ENCODE peak calls at places on chromosome 5, in five cellular contexts. C is iris pigment epithelial cell, E is endothelial cell, X is midbrain, M is NCI-H1105. Y is an unnamed sample.

GRCh38 chr5:133565993-133566392 is 46.3 kb downstream of the FSTL4 start:
- DNase-seq in C (peak; percentile 30), E (peak; percentile 58), X (no peak), M (no peak), Y (no peak)

GRCh38 chr5:72849546-72849945 is 33.1 kb downstream of the TNPO1 start:
- DNase-seq in C (no peak), E (no peak), X (no peak), M (no peak), Y (no peak)

GRCh38 chr5:172175263-172175719 is 12.7 kb downstream of the STK10 start:
- DNase-seq in C (no peak), E (no peak), X (no peak), M (no peak), Y (no peak)

GRCh38 chr5:150340614-150341265 is 16.8 kb upstream of the TCOF1 start:
- DNase-seq in C (no peak), E (no peak), X (peak; percentile 10), M (no peak), Y (no peak)

GRCh38 chr5:65651144-65651543 is 26.3 kb downstream of the SHLD3 start:
- DNase-seq in C (no peak), E (no peak), X (no peak), M (no peak), Y (no peak)

GRCh38 chr5:99398946-99399345 is 470.1 kb upstream of the CHD1 start:
- DNase-seq in C (no peak), E (no peak), X (no peak), M (no peak), Y (no peak)

GRCh38 chr5:73387630-73388370 is 60.8 kb downstream of the FOXD1 start:
- DNase-seq in C (no peak), E (no peak), X (no peak), M (no peak), Y (peak; percentile 18)

GRCh38 chr5:74762599-74762998 is 4.3 kb downstream of the GFM2 start:
- DNase-seq in C (peak; percentile 79), E (no peak), X (no peak), M (no peak), Y (no peak)

GRCh38 chr5:158435161-158435616 is 576.2 kb upstream of the CLINT1 start:
- DNase-seq in C (peak; percentile 48), E (no peak), X (no peak), M (no peak), Y (no peak)

GRCh38 chr5:72586788-72587530 is 79.7 kb upstream of the ZNF366 start:
- DNase-seq in C (peak; percentile 67), E (no peak), X (no peak), M (no peak), Y (no peak)

GRCh38 chr5:113807384-113808053 is 294.0 kb downstream of the YTHDC2 start:
- DNase-seq in C (peak; percentile 3), E (no peak), X (no peak), M (no peak), Y (no peak)

GRCh38 chr5:36686881-36687280 is 80.5 kb downstream of the SLC1A3 start:
- DNase-seq in C (no peak), E (no peak), X (no peak), M (no peak), Y (no peak)

GRCh38 chr5:176359658-176360057 is 1.9 kb downstream of the KIAA1191 start:
- DNase-seq in C (no peak), E (no peak), X (no peak), M (no peak), Y (no peak)

GRCh38 chr5:664994-665360 is 28.2 kb downstream of the TPPP start:
- DNase-seq in C (no peak), E (no peak), X (no peak), M (no peak), Y (no peak)

GRCh38 chr5:145811834-145812625 is 23.1 kb downstream of the PRELID2 start:
- DNase-seq in C (peak; percentile 72), E (peak; percentile 19), X (peak; percentile 42), M (no peak), Y (no peak)

Y was measured in NCI-H187 treated with DMSO at 0.1 percent for 48 hours.